ENCODE peak calls at places on chromosomes 12 and 14, in nine cellular contexts. One of them, this sample, is unnamed.

GRCh38 chr14:24665440-24665991 is 31.5 kb upstream of the GZMB start:
- DNase-seq in OCI-LY7: peak; percentile 66
- DNase-seq in psoas muscle: no peak
- DNase-seq in heart right ventricle: no peak
- DNase-seq in stomach: no peak
- DNase-seq in keratinocyte: peak; percentile 53
- DNase-seq in transverse colon: no peak
- DNase-seq in Karpas-422: no peak
- DNase-seq in neuronal stem cell: no peak
- DNase-seq in this sample: no peak

GRCh38 chr12:67541625-67541991 is 106.9 kb upstream of the DYRK2 start:
- DNase-seq in Karpas-422: no peak
- DNase-seq in OCI-LY7: no peak
- DNase-seq in stomach: peak; percentile 47
- DNase-seq in keratinocyte: no peak
- DNase-seq in psoas muscle: no peak
- DNase-seq in transverse colon: no peak
- DNase-seq in heart right ventricle: no peak
- DNase-seq in neuronal stem cell: no peak
- DNase-seq in this sample: no peak

GRCh38 chr12:69471667-69472385 is 1.6 kb downstream of the FRS2 start:
- DNase-seq in psoas muscle: no peak
- DNase-seq in keratinocyte: no peak
- DNase-seq in neuronal stem cell: no peak
- DNase-seq in heart right ventricle: no peak
- DNase-seq in Karpas-422: no peak
- DNase-seq in OCI-LY7: no peak
- DNase-seq in stomach: no peak
- DNase-seq in transverse colon: no peak
- DNase-seq in this sample: no peak

GRCh38 chr12:83046019-83046418 is 359.3 kb downstream of the TMTC2 start:
- DNase-seq in Karpas-422: no peak
- DNase-seq in stomach: no peak
- DNase-seq in keratinocyte: no peak
- DNase-seq in OCI-LY7: no peak
- DNase-seq in heart right ventricle: no peak
- DNase-seq in neuronal stem cell: no peak
- DNase-seq in psoas muscle: no peak
- DNase-seq in transverse colon: no peak
- DNase-seq in this sample: no peak

GRCh38 chr14:104551851-104552737 is 27.5 kb upstream of the C14orf180 start:
- DNase-seq in psoas muscle: no peak
- DNase-seq in neuronal stem cell: no peak
- DNase-seq in stomach: no peak
- DNase-seq in heart right ventricle: no peak
- DNase-seq in keratinocyte: no peak
- DNase-seq in Karpas-422: no peak
- DNase-seq in OCI-LY7: no peak
- DNase-seq in transverse colon: peak; percentile 4
- DNase-seq in this sample: peak; percentile 17

GRCh38 chr12:115811066-115811465 is 466.4 kb downstream of the MED13L start:
- DNase-seq in Karpas-422: no peak
- DNase-seq in transverse colon: no peak
- DNase-seq in heart right ventricle: no peak
- DNase-seq in OCI-LY7: no peak
- DNase-seq in keratinocyte: no peak
- DNase-seq in psoas muscle: no peak
- DNase-seq in stomach: no peak
- DNase-seq in neuronal stem cell: no peak
- DNase-seq in this sample: no peak

GRCh38 chr12:27229367-27229766 is 14.7 kb upstream of the STK38L start:
- DNase-seq in OCI-LY7: no peak
- DNase-seq in keratinocyte: no peak
- DNase-seq in psoas muscle: no peak
- DNase-seq in stomach: no peak
- DNase-seq in heart right ventricle: no peak
- DNase-seq in transverse colon: no peak
- DNase-seq in Karpas-422: no peak
- DNase-seq in neuronal stem cell: no peak
- DNase-seq in this sample: no peak

GRCh38 chr12:3958534-3958933 is 85.3 kb upstream of the PARP11 start:
- DNase-seq in transverse colon: no peak
- DNase-seq in Karpas-422: peak; percentile 44
- DNase-seq in neuronal stem cell: no peak
- DNase-seq in stomach: no peak
- DNase-seq in keratinocyte: no peak
- DNase-seq in heart right ventricle: no peak
- DNase-seq in OCI-LY7: no peak
- DNase-seq in psoas muscle: no peak
- DNase-seq in this sample: no peak

GRCh38 chr12:93848453-93849120 is 171.4 kb downstream of the CRADD start:
- DNase-seq in keratinocyte: no peak
- DNase-seq in Karpas-422: peak; percentile 86
- DNase-seq in psoas muscle: no peak
- DNase-seq in OCI-LY7: peak; percentile 48
- DNase-seq in stomach: no peak
- DNase-seq in neuronal stem cell: no peak
- DNase-seq in heart right ventricle: no peak
- DNase-seq in transverse colon: peak; percentile 21
- DNase-seq in this sample: no peak

GRCh38 chr12:118553856-118554504 is 177.6 kb downstream of the SUDS3 start:
- DNase-seq in transverse colon: no peak
- DNase-seq in OCI-LY7: no peak
- DNase-seq in heart right ventricle: no peak
- DNase-seq in keratinocyte: no peak
- DNase-seq in stomach: no peak
- DNase-seq in Karpas-422: no peak
- DNase-seq in psoas muscle: no peak
- DNase-seq in neuronal stem cell: no peak
- DNase-seq in this sample: no peak

GRCh38 chr12:100919116-100919515 is 124.5 kb downstream of the ANO4 start:
- DNase-seq in neuronal stem cell: no peak
- DNase-seq in stomach: no peak
- DNase-seq in Karpas-422: no peak
- DNase-seq in heart right ventricle: no peak
- DNase-seq in OCI-LY7: no peak
- DNase-seq in psoas muscle: no peak
- DNase-seq in keratinocyte: no peak
- DNase-seq in transverse colon: no peak
- DNase-seq in this sample: no peak

GRCh38 chr12:115440438-115440837 is 756.5 kb upstream of the TBX3 start:
- DNase-seq in neuronal stem cell: no peak
- DNase-seq in psoas muscle: peak; percentile 60
- DNase-seq in transverse colon: no peak
- DNase-seq in heart right ventricle: peak; percentile 64
- DNase-seq in stomach: peak; percentile 42
- DNase-seq in OCI-LY7: no peak
- DNase-seq in keratinocyte: no peak
- DNase-seq in Karpas-422: no peak
- DNase-seq in this sample: peak; percentile 65

GRCh38 chr12:116346751-116347150 is 69.3 kb upstream of the MED13L start:
- DNase-seq in heart right ventricle: no peak
- DNase-seq in neuronal stem cell: no peak
- DNase-seq in OCI-LY7: no peak
- DNase-seq in psoas muscle: no peak
- DNase-seq in stomach: no peak
- DNase-seq in Karpas-422: no peak
- DNase-seq in keratinocyte: no peak
- DNase-seq in transverse colon: no peak
- DNase-seq in this sample: no peak

GRCh38 chr14:93105362-93105761 is 10.4 kb downstream of the ITPK1 start:
- DNase-seq in Karpas-422: no peak
- DNase-seq in psoas muscle: peak; percentile 48
- DNase-seq in stomach: peak; percentile 41
- DNase-seq in transverse colon: peak; percentile 57
- DNase-seq in keratinocyte: no peak
- DNase-seq in heart right ventricle: no peak
- DNase-seq in OCI-LY7: no peak
- DNase-seq in neuronal stem cell: no peak
- DNase-seq in this sample: no peak

GRCh38 chr12:106633451-106633823 is 50.6 kb downstream of the RFX4 start:
- DNase-seq in OCI-LY7: no peak
- DNase-seq in stomach: no peak
- DNase-seq in heart right ventricle: no peak
- DNase-seq in psoas muscle: no peak
- DNase-seq in keratinocyte: no peak
- DNase-seq in transverse colon: no peak
- DNase-seq in Karpas-422: no peak
- DNase-seq in neuronal stem cell: no peak
- DNase-seq in this sample: no peak

GRCh38 chr12:30813741-30814687 is 59.3 kb upstream of the CAPRIN2 start:
- DNase-seq in keratinocyte: no peak
- DNase-seq in psoas muscle: no peak
- DNase-seq in Karpas-422: no peak
- DNase-seq in OCI-LY7: no peak
- DNase-seq in transverse colon: no peak
- DNase-seq in stomach: no peak
- DNase-seq in neuronal stem cell: no peak
- DNase-seq in heart right ventricle: no peak
- DNase-seq in this sample: no peak

GRCh38 chr12:81874166-81874565 is 115.0 kb upstream of the PPFIA2 start:
- DNase-seq in stomach: no peak
- DNase-seq in keratinocyte: no peak
- DNase-seq in OCI-LY7: no peak
- DNase-seq in psoas muscle: no peak
- DNase-seq in Karpas-422: no peak
- DNase-seq in neuronal stem cell: no peak
- DNase-seq in transverse colon: no peak
- DNase-seq in heart right ventricle: no peak
- DNase-seq in this sample: no peak

GRCh38 chr14:54579606-54580005 is 12.7 kb downstream of the SAMD4A start:
- DNase-seq in transverse colon: no peak
- DNase-seq in keratinocyte: no peak
- DNase-seq in stomach: no peak
- DNase-seq in Karpas-422: no peak
- DNase-seq in heart right ventricle: no peak
- DNase-seq in OCI-LY7: no peak
- DNase-seq in psoas muscle: no peak
- DNase-seq in neuronal stem cell: no peak
- DNase-seq in this sample: no peak

GRCh38 chr12:26935636-26936378 is 2.0 kb downstream of the INTS13 start:
- DNase-seq in OCI-LY7: peak; percentile 19
- DNase-seq in psoas muscle: no peak
- DNase-seq in stomach: no peak
- DNase-seq in transverse colon: no peak
- DNase-seq in neuronal stem cell: no peak
- DNase-seq in heart right ventricle: no peak
- DNase-seq in Karpas-422: peak; percentile 50
- DNase-seq in keratinocyte: no peak
- DNase-seq in this sample: no peak

GRCh38 chr12:77065361-77066204 is at the start of gene E2F7:
- DNase-seq in neuronal stem cell: peak; percentile 96
- DNase-seq in stomach: peak; percentile 87
- DNase-seq in Karpas-422: peak; percentile 95
- DNase-seq in keratinocyte: peak; percentile 72
- DNase-seq in transverse colon: peak; percentile 87
- DNase-seq in OCI-LY7: peak; percentile 92
- DNase-seq in psoas muscle: peak; percentile 82
- DNase-seq in heart right ventricle: peak; percentile 88
- DNase-seq in this sample: peak; percentile 89

GRCh38 chr14:39160494-39160893 is 9.6 kb downstream of the TRAPPC6B start:
- DNase-seq in stomach: no peak
- DNase-seq in OCI-LY7: no peak
- DNase-seq in heart right ventricle: no peak
- DNase-seq in transverse colon: no peak
- DNase-seq in neuronal stem cell: no peak
- DNase-seq in Karpas-422: no peak
- DNase-seq in psoas muscle: no peak
- DNase-seq in keratinocyte: no peak
- DNase-seq in this sample: no peak
- H3K36me3 ChIP-seq in stomach: peaks cover 15% of the 10 kb centered on the region
- H3K36me3 ChIP-seq in OCI-LY7: peaks cover 86% of the 10 kb centered on the region
- H3K36me3 ChIP-seq in heart right ventricle: peaks cover 58% of the 10 kb centered on the region
- H3K36me3 ChIP-seq in transverse colon: peaks cover 35% of the 10 kb centered on the region
- H3K36me3 ChIP-seq in neuronal stem cell: peaks cover 89% of the 10 kb centered on the region
- H3K36me3 ChIP-seq in Karpas-422: peaks cover 13% of the 10 kb centered on the region
- H3K36me3 ChIP-seq in psoas muscle: peaks cover 72% of the 10 kb centered on the region
- H3K36me3 ChIP-seq in keratinocyte: peaks cover 22% of the 10 kb centered on the region
- H3K36me3 ChIP-seq in this sample: peaks cover 87% of the 10 kb centered on the region

DNA sequence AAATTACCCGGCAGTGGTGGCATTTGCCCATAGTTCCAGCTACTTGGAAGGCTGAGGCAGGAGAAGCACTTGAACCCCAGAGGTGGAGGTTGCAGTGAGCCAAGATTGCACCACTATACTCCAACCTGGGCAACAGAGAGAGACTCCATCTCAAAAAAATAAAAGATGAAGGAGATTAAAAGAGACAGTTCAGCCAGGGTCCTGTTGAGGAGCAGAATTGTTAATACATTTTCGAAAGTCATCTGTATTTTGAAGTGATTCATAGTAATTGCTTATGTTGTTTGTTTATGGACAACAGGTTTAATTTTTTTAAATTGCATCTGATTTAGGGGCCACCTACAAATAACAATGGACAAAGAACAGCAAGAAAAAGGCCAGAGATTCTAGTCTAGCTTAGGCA is 112.9 kb downstream of the DIP2B start:
- DNase-seq in psoas muscle: no peak
- DNase-seq in keratinocyte: no peak
- DNase-seq in transverse colon: no peak
- DNase-seq in heart right ventricle: no peak
- DNase-seq in Karpas-422: no peak
- DNase-seq in stomach: no peak
- DNase-seq in neuronal stem cell: no peak
- DNase-seq in OCI-LY7: no peak
- DNase-seq in this sample: no peak
- H3K4me1 ChIP-seq in psoas muscle: peaks cover 63% of the 10 kb centered on the region
- H3K4me1 ChIP-seq in keratinocyte: peaks cover 96% of the 10 kb centered on the region
- H3K4me1 ChIP-seq in transverse colon: peaks cover 52% of the 10 kb centered on the region
- H3K4me1 ChIP-seq in heart right ventricle: peaks cover 74% of the 10 kb centered on the region
- H3K4me1 ChIP-seq in Karpas-422: peaks cover 59% of the 10 kb centered on the region
- H3K4me1 ChIP-seq in stomach: peaks cover 19% of the 10 kb centered on the region
- H3K4me1 ChIP-seq in neuronal stem cell: peaks cover 29% of the 10 kb centered on the region
- H3K4me1 ChIP-seq in OCI-LY7: no peaks in the 10 kb centered on the region
- H3K4me1 ChIP-seq in this sample: peaks cover 75% of the 10 kb centered on the region

DNA sequence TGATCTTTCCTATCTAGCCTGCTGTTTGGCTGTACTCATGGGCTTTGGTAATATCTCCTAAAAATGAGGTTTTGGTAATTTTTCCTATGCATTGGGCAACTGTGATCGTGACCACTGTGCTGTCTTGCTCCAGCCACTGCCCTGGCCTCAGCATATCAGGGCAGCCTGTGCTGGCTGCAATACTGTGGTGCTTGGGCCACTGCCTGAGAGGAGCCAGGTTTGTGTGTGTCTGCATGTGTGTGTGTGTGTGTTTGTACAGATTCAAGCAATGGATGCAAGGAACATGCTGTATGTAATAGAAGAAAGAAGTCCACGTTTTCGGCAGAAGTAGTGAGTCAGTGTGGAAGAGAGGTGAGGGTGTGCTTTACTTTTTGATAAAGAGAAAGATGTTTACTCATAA is 13.0 kb downstream of the ERG28 start:
- DNase-seq in Karpas-422: no peak
- DNase-seq in heart right ventricle: no peak
- DNase-seq in psoas muscle: no peak
- DNase-seq in keratinocyte: no peak
- DNase-seq in transverse colon: no peak
- DNase-seq in OCI-LY7: no peak
- DNase-seq in neuronal stem cell: no peak
- DNase-seq in stomach: no peak
- DNase-seq in this sample: no peak
- H3K36me3 ChIP-seq in Karpas-422: peaks cover 30% of the 10 kb centered on the region
- H3K36me3 ChIP-seq in heart right ventricle: peaks cover 42% of the 10 kb centered on the region
- H3K36me3 ChIP-seq in psoas muscle: peaks cover 33% of the 10 kb centered on the region
- H3K36me3 ChIP-seq in keratinocyte: peaks cover 33% of the 10 kb centered on the region
- H3K36me3 ChIP-seq in transverse colon: peaks cover 28% of the 10 kb centered on the region
- H3K36me3 ChIP-seq in OCI-LY7: peaks cover 37% of the 10 kb centered on the region
- H3K36me3 ChIP-seq in neuronal stem cell: peaks cover 59% of the 10 kb centered on the region
- H3K36me3 ChIP-seq in stomach: peaks cover 24% of the 10 kb centered on the region
- H3K36me3 ChIP-seq in this sample: peaks cover 36% of the 10 kb centered on the region

GRCh38 chr12:121668750-121669524 is 517 bp downstream of the MORN3 start:
- DNase-seq in OCI-LY7: peak; percentile 70
- DNase-seq in Karpas-422: peak; percentile 78
- DNase-seq in psoas muscle: peak; percentile 36
- DNase-seq in heart right ventricle: peak; percentile 30
- DNase-seq in transverse colon: peak; percentile 33
- DNase-seq in neuronal stem cell: peak; percentile 61
- DNase-seq in keratinocyte: no peak
- DNase-seq in stomach: peak; percentile 39
- DNase-seq in this sample: no peak
- H3K4me1 ChIP-seq in OCI-LY7: peaks cover 30% of the 10 kb centered on the region
- H3K4me1 ChIP-seq in Karpas-422: peaks cover 25% of the 10 kb centered on the region
- H3K4me1 ChIP-seq in psoas muscle: peaks cover 4% of the 10 kb centered on the region
- H3K4me1 ChIP-seq in heart right ventricle: peaks cover 21% of the 10 kb centered on the region
- H3K4me1 ChIP-seq in transverse colon: peaks cover 9% of the 10 kb centered on the region
- H3K4me1 ChIP-seq in neuronal stem cell: peaks cover 8% of the 10 kb centered on the region
- H3K4me1 ChIP-seq in keratinocyte: peaks cover 16% of the 10 kb centered on the region
- H3K4me1 ChIP-seq in stomach: peaks cover 15% of the 10 kb centered on the region
- H3K4me1 ChIP-seq in this sample: peaks cover 10% of the 10 kb centered on the region